ENCODE peak calls at places on chromosomes 16 and 17, in seven cellular contexts. One of them, this sample, is unnamed.

GRCh38 chr17:50396261-50397110 is 837 bp downstream of the LRRC59 start:
- DNase-seq in mammary epithelial cell: peak
- DNase-seq in body of pancreas: peak
- DNase-seq in endodermal cell: peak
- DNase-seq in ascending aorta: no peak
- DNase-seq in heart left ventricle: peak
- DNase-seq in left ventricle myocardium inferior: no peak
- DNase-seq in this sample: peak

GRCh38 chr17:61635913-61636432 is 45.0 kb upstream of the NACA2 start:
- DNase-seq in mammary epithelial cell: peak
- DNase-seq in body of pancreas: peak
- DNase-seq in endodermal cell: peak
- DNase-seq in ascending aorta: no peak
- DNase-seq in heart left ventricle: no peak
- DNase-seq in left ventricle myocardium inferior: no peak
- DNase-seq in this sample: no peak

GRCh38 chr16:67246081-67246944 is 968 bp downstream of the FHOD1 start:
- DNase-seq in mammary epithelial cell: peak
- DNase-seq in body of pancreas: peak
- DNase-seq in endodermal cell: peak
- DNase-seq in ascending aorta: no peak
- DNase-seq in heart left ventricle: peak
- DNase-seq in left ventricle myocardium inferior: peak
- DNase-seq in this sample: peak

GRCh38 chr16:15979801-15980200 is 30.4 kb downstream of the ABCC1 start:
- DNase-seq in mammary epithelial cell: no peak
- DNase-seq in body of pancreas: no peak
- DNase-seq in endodermal cell: no peak
- DNase-seq in ascending aorta: no peak
- DNase-seq in heart left ventricle: no peak
- DNase-seq in left ventricle myocardium inferior: no peak
- DNase-seq in this sample: no peak

GRCh38 chr16:56192971-56193936 is 2.0 kb downstream of the GNAO1 start:
- DNase-seq in mammary epithelial cell: no peak
- DNase-seq in body of pancreas: no peak
- DNase-seq in endodermal cell: peak
- DNase-seq in ascending aorta: no peak
- DNase-seq in heart left ventricle: no peak
- DNase-seq in left ventricle myocardium inferior: no peak
- DNase-seq in this sample: no peak

GRCh38 chr16:24736758-24737157 is 7.3 kb downstream of the TNRC6A start:
- DNase-seq in mammary epithelial cell: no peak
- DNase-seq in body of pancreas: no peak
- DNase-seq in endodermal cell: no peak
- DNase-seq in ascending aorta: no peak
- DNase-seq in heart left ventricle: no peak
- DNase-seq in left ventricle myocardium inferior: no peak
- DNase-seq in this sample: no peak

GRCh38 chr17:2904135-2904534 is 107.9 kb downstream of the RAP1GAP2 start:
- DNase-seq in mammary epithelial cell: no peak
- DNase-seq in body of pancreas: peak
- DNase-seq in endodermal cell: no peak
- DNase-seq in ascending aorta: no peak
- DNase-seq in heart left ventricle: peak
- DNase-seq in left ventricle myocardium inferior: peak
- DNase-seq in this sample: no peak

GRCh38 chr17:47907932-47908562 is 12.0 kb downstream of the SP2 start:
- DNase-seq in mammary epithelial cell: peak
- DNase-seq in body of pancreas: no peak
- DNase-seq in endodermal cell: no peak
- DNase-seq in ascending aorta: no peak
- DNase-seq in heart left ventricle: no peak
- DNase-seq in left ventricle myocardium inferior: no peak
- DNase-seq in this sample: no peak

GRCh38 chr16:66127459-66128362 is 238.8 kb upstream of the CDH5 start:
- DNase-seq in mammary epithelial cell: no peak
- DNase-seq in body of pancreas: no peak
- DNase-seq in endodermal cell: peak
- DNase-seq in ascending aorta: no peak
- DNase-seq in heart left ventricle: no peak
- DNase-seq in left ventricle myocardium inferior: no peak
- DNase-seq in this sample: no peak

GRCh38 chr16:50535506-50536257 is 12.5 kb upstream of the NKD1 start:
- DNase-seq in mammary epithelial cell: no peak
- DNase-seq in body of pancreas: no peak
- DNase-seq in endodermal cell: peak
- DNase-seq in ascending aorta: no peak
- DNase-seq in heart left ventricle: no peak
- DNase-seq in left ventricle myocardium inferior: no peak
- DNase-seq in this sample: no peak

GRCh38 chr17:69417545-69418483 is 3.3 kb downstream of the MAP2K6 start:
- DNase-seq in mammary epithelial cell: no peak
- DNase-seq in body of pancreas: no peak
- DNase-seq in endodermal cell: no peak
- DNase-seq in ascending aorta: no peak
- DNase-seq in heart left ventricle: no peak
- DNase-seq in left ventricle myocardium inferior: no peak
- DNase-seq in this sample: no peak

GRCh38 chr16:57539072-57539796 is 2.9 kb upstream of the CCDC102A start:
- DNase-seq in mammary epithelial cell: no peak
- DNase-seq in body of pancreas: no peak
- DNase-seq in endodermal cell: no peak
- DNase-seq in ascending aorta: no peak
- DNase-seq in heart left ventricle: no peak
- DNase-seq in left ventricle myocardium inferior: no peak
- DNase-seq in this sample: no peak

GRCh38 chr16:4392382-4393242 is 21.0 kb downstream of the VASN start:
- DNase-seq in mammary epithelial cell: peak
- DNase-seq in body of pancreas: peak
- DNase-seq in endodermal cell: peak
- DNase-seq in ascending aorta: no peak
- DNase-seq in heart left ventricle: no peak
- DNase-seq in left ventricle myocardium inferior: peak
- DNase-seq in this sample: no peak

GRCh38 chr17:6098466-6099180 is 28.4 kb downstream of the WSCD1 start:
- DNase-seq in mammary epithelial cell: no peak
- DNase-seq in body of pancreas: peak
- DNase-seq in endodermal cell: peak
- DNase-seq in ascending aorta: no peak
- DNase-seq in heart left ventricle: peak
- DNase-seq in left ventricle myocardium inferior: peak
- DNase-seq in this sample: no peak

GRCh38 chr17:46796080-46796479 is 22.4 kb downstream of the WNT3 start:
- DNase-seq in mammary epithelial cell: no peak
- DNase-seq in body of pancreas: no peak
- DNase-seq in endodermal cell: no peak
- DNase-seq in ascending aorta: no peak
- DNase-seq in heart left ventricle: no peak
- DNase-seq in left ventricle myocardium inferior: no peak
- DNase-seq in this sample: no peak
- H3K27ac ChIP-seq in mammary epithelial cell: no peak
- H3K27ac ChIP-seq in body of pancreas: no peak
- H3K27ac ChIP-seq in endodermal cell: no peak
- H3K27ac ChIP-seq in ascending aorta: no peak
- H3K27ac ChIP-seq in heart left ventricle: no peak
- H3K27ac ChIP-seq in left ventricle myocardium inferior: no peak
- H3K27ac ChIP-seq in this sample: no peak

GRCh38 chr16:5575121-5575520 is 477.5 kb upstream of the EEF2KMT start:
- DNase-seq in mammary epithelial cell: no peak
- DNase-seq in body of pancreas: no peak
- DNase-seq in endodermal cell: no peak
- DNase-seq in ascending aorta: no peak
- DNase-seq in heart left ventricle: no peak
- DNase-seq in left ventricle myocardium inferior: no peak
- DNase-seq in this sample: no peak
- TF ChIP-seq CTCF in mammary epithelial cell: no peak
- TF ChIP-seq CTCF in body of pancreas: no peak
- TF ChIP-seq CTCF in endodermal cell: no peak
- TF ChIP-seq CTCF in ascending aorta: no peak
- TF ChIP-seq CTCF in heart left ventricle: no peak
- TF ChIP-seq CTCF in left ventricle myocardium inferior: no peak
- TF ChIP-seq CTCF in this sample: no peak

DNA sequence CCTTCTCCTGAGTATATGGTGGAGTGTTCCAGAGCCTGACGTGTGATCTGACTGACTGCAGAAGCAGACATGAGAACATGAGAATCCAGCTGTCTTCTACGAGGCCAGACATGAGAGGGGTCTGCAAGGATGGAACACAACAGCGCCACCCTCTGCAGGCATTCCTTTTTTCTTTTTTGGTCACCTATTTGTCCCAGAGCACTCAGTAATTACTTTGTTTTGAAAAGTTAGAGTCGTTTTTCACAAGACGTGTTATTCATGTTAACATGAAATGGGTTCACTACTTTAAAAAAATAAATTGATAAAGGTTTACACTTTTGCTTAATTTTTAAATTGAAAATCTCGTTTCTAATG is 43.8 kb upstream of the ATP2A3 start:
- DNase-seq in mammary epithelial cell: no peak
- DNase-seq in body of pancreas: no peak
- DNase-seq in endodermal cell: peak
- DNase-seq in ascending aorta: no peak
- DNase-seq in heart left ventricle: no peak
- DNase-seq in left ventricle myocardium inferior: no peak
- DNase-seq in this sample: no peak
- H3K27ac ChIP-seq in mammary epithelial cell: no peak
- H3K27ac ChIP-seq in body of pancreas: no peak
- H3K27ac ChIP-seq in endodermal cell: no peak
- H3K27ac ChIP-seq in ascending aorta: peak
- H3K27ac ChIP-seq in heart left ventricle: no peak
- H3K27ac ChIP-seq in left ventricle myocardium inferior: no peak
- H3K27ac ChIP-seq in this sample: no peak

GRCh38 chr17:79306688-79307323 is 232.2 kb downstream of the ENGASE start:
- DNase-seq in mammary epithelial cell: no peak
- DNase-seq in body of pancreas: peak
- DNase-seq in endodermal cell: no peak
- DNase-seq in ascending aorta: peak
- DNase-seq in heart left ventricle: peak
- DNase-seq in left ventricle myocardium inferior: peak
- DNase-seq in this sample: no peak

GRCh38 chr17:79305376-79305775 is 230.8 kb downstream of the ENGASE start:
- DNase-seq in mammary epithelial cell: no peak
- DNase-seq in body of pancreas: no peak
- DNase-seq in endodermal cell: no peak
- DNase-seq in ascending aorta: no peak
- DNase-seq in heart left ventricle: no peak
- DNase-seq in left ventricle myocardium inferior: no peak
- DNase-seq in this sample: no peak

GRCh38 chr17:79305831-79306687 is 231.4 kb downstream of the ENGASE start:
- DNase-seq in mammary epithelial cell: no peak
- DNase-seq in body of pancreas: peak
- DNase-seq in endodermal cell: no peak
- DNase-seq in ascending aorta: peak
- DNase-seq in heart left ventricle: peak
- DNase-seq in left ventricle myocardium inferior: peak
- DNase-seq in this sample: no peak

GRCh38 chr17:79303641-79304205 is 229.1 kb downstream of the ENGASE start:
- DNase-seq in mammary epithelial cell: no peak
- DNase-seq in body of pancreas: no peak
- DNase-seq in endodermal cell: no peak
- DNase-seq in ascending aorta: no peak
- DNase-seq in heart left ventricle: no peak
- DNase-seq in left ventricle myocardium inferior: no peak
- DNase-seq in this sample: no peak

DNA sequence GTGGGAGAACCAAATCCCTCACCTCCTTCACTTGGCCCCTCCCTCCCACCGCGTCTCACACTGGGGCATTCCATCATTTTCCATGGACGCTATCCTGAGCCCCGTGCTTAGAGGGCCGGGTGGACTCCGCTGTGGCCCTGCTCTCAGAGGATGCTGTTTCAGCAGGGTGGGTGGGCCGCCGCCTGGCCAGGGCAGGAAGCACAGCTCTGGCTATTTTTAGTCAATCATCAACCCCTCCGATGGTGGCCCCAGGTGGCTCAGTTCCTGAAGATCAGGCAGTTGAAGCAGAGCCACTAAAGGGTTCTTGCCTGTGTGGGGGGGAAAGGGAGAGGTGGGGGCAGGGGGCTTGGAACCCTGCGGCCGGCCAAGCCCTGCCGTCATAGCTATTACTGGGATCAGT is 230.3 kb downstream of the ENGASE start:
- DNase-seq in mammary epithelial cell: no peak
- DNase-seq in body of pancreas: no peak
- DNase-seq in endodermal cell: peak
- DNase-seq in ascending aorta: no peak
- DNase-seq in heart left ventricle: no peak
- DNase-seq in left ventricle myocardium inferior: no peak
- DNase-seq in this sample: no peak
- TF ChIP-seq CTCF in mammary epithelial cell: no peak
- TF ChIP-seq CTCF in body of pancreas: no peak
- TF ChIP-seq CTCF in endodermal cell: peak
- TF ChIP-seq CTCF in ascending aorta: no peak
- TF ChIP-seq CTCF in heart left ventricle: no peak
- TF ChIP-seq CTCF in left ventricle myocardium inferior: no peak
- TF ChIP-seq CTCF in this sample: no peak